ENCODE peak calls at places on chromosomes 6 and 20, in ten cellular contexts. T, I, E, S, V, K, N, M, C and O are unnamed samples.
A peak's percentile ranks its signal among the peaks of the same experiment; 100 is the strongest.

GRCh38 chr6:130075879-130076278 is 57.5 kb downstream of the L3MBTL3 start:
- DNase-seq in K (no peak), E (no peak), N (no peak), M (no peak), C (no peak), S (no peak), I (no peak), V (no peak), T (no peak), O (no peak)

GRCh38 chr6:28225056-28225834 is at the start of gene ZSCAN9:
- DNase-seq in N (peak; percentile 85), V (peak; percentile 92), C (peak; percentile 88), T (peak; percentile 86), I (peak; percentile 59), S (peak; percentile 85), K (peak; percentile 44), E (peak; percentile 93), M (peak; percentile 60), O (peak; percentile 88)

GRCh38 chr20:32965115-32965514 is 39.1 kb downstream of the SUN5 start:
- DNase-seq in K (no peak), M (no peak), N (no peak), C (no peak), I (no peak), V (no peak), T (no peak), E (no peak), S (peak; percentile 32), O (no peak)

GRCh38 chr6:138970856-138971425 is 17.1 kb downstream of the REPS1 start:
- DNase-seq in T (peak; percentile 88), E (peak; percentile 97), K (no peak), I (peak; percentile 87), M (peak; percentile 23), V (no peak), N (peak; percentile 87), C (peak; percentile 95), S (no peak), O (peak; percentile 88)

GRCh38 chr6:46757206-46757564 is 10.5 kb downstream of the ANKRD66 start:
- DNase-seq in N (no peak), S (no peak), I (no peak), K (no peak), V (no peak), T (no peak), E (no peak), M (no peak), C (no peak), O (no peak)

GRCh38 chr20:12825180-12825579 is 183.6 kb upstream of the SPTLC3 start:
- DNase-seq in E (no peak), V (no peak), M (no peak), S (no peak), C (no peak), N (no peak), T (no peak), K (no peak), I (no peak), O (no peak)

GRCh38 chr6:158816329-158816728 is 2.8 kb downstream of the EZR start:
- DNase-seq in V (no peak), E (no peak), C (no peak), I (no peak), T (no peak), M (no peak), K (no peak), N (no peak), S (no peak), O (no peak)

GRCh38 chr6:104591573-104592334 is 268.0 kb downstream of the HACE1 start:
- DNase-seq in N (no peak), E (peak; percentile 75), S (no peak), C (peak; percentile 56), T (peak; percentile 13), K (no peak), I (no peak), M (no peak), V (no peak), O (peak; percentile 67)

GRCh38 chr20:25220810-25221591 is 25.5 kb downstream of the ENTPD6 start:
- DNase-seq in N (no peak), T (no peak), E (no peak), S (no peak), V (no peak), I (no peak), C (no peak), M (no peak), K (no peak), O (no peak)

GRCh38 chr6:30556714-30556963 is 350 bp upstream of the GNL1 start:
- DNase-seq in I (no peak), K (no peak), T (no peak), S (peak; percentile 91), N (no peak), C (no peak), M (no peak), V (no peak), E (no peak), O (no peak)

GRCh38 chr6:159438106-159438505 is 254.9 kb downstream of the SOD2 start:
- DNase-seq in I (no peak), N (no peak), S (no peak), K (no peak), V (no peak), C (no peak), M (no peak), T (no peak), E (no peak), O (no peak)